ENCODE peak calls at places on chromosomes 16 and 17, in ten cellular contexts. G, S, L, I, O, K, C, X, T and D are unnamed samples.

GRCh38 chr16:28192811-28193529 is 18.8 kb downstream of the XPO6 start:
- DNase-seq in G (no peak), S (peak), L (no peak), I (no peak), O (no peak), K (peak), C (no peak), X (peak), T (no peak), D (peak)

GRCh38 chr17:47253541-47254402 is at the start of gene ITGB3:
- DNase-seq in G (peak), S (peak), L (peak), I (peak), O (peak), K (peak), C (peak), X (peak), T (peak), D (peak)

GRCh38 chr17:76357597-76358158 is 4.0 kb upstream of the PRPSAP1 start:
- DNase-seq in G (no peak), S (no peak), L (no peak), I (no peak), O (no peak), K (no peak), C (no peak), X (no peak), T (no peak), D (no peak)

GRCh38 chr17:57888311-57889216 is 38.7 kb upstream of the MRPS23 start:
- DNase-seq in G (no peak), S (no peak), L (no peak), I (no peak), O (no peak), K (no peak), C (no peak), X (no peak), T (no peak), D (no peak)

GRCh38 chr16:9680021-9680655 is 502.1 kb downstream of the GRIN2A start:
- DNase-seq in G (no peak), S (no peak), L (no peak), I (no peak), O (no peak), K (no peak), C (no peak), X (no peak), T (no peak), D (no peak)

GRCh38 chr16:23435500-23435899 is 17.5 kb downstream of the COG7 start:
- DNase-seq in G (no peak), S (peak), L (peak), I (peak), O (peak), K (peak), C (peak), X (peak), T (no peak), D (peak)

GRCh38 chr17:60060474-60060873 is 18.2 kb downstream of the HEATR6 start:
- DNase-seq in G (no peak), S (no peak), L (no peak), I (no peak), O (no peak), K (no peak), C (no peak), X (no peak), T (no peak), D (no peak)

GRCh38 chr17:57823469-57824401 is 26.1 kb downstream of the MRPS23 start:
- DNase-seq in G (no peak), S (no peak), L (peak), I (no peak), O (no peak), K (no peak), C (peak), X (no peak), T (peak), D (no peak)

GRCh38 chr17:13822671-13823070 is 220.9 kb upstream of the HS3ST3A1 start:
- DNase-seq in G (no peak), S (no peak), L (no peak), I (no peak), O (no peak), K (no peak), C (no peak), X (no peak), T (no peak), D (no peak)

GRCh38 chr16:47480410-47480809 is 19.3 kb downstream of the PHKB start:
- DNase-seq in G (no peak), S (no peak), L (no peak), I (no peak), O (no peak), K (no peak), C (no peak), X (no peak), T (no peak), D (no peak)